ENCODE peak calls at places on chromosomes 12 and 14, in four cellular contexts. A is tibial nerve, G is brain microvascular endothelial cell, E is gastrocnemius medialis. F is an unnamed sample.

GRCh38 chr12:85278598-85279448 is 1.2 kb upstream of the ALX1 start:
- DNase-seq in A (no peak), G (no peak), E (no peak), F (peak)

GRCh38 chr12:4580165-4580773 is 18.3 kb downstream of the DYRK4 start:
- DNase-seq in A (no peak), G (no peak), E (no peak), F (no peak)

GRCh38 chr12:8709124-8709830 is 11.5 kb downstream of the RIMKLB start:
- DNase-seq in A (no peak), G (no peak), E (peak), F (no peak)

GRCh38 chr14:54410215-54410614 is 13.4 kb downstream of the CDKN3 start:
- DNase-seq in A (no peak), G (no peak), E (no peak), F (no peak)

GRCh38 chr12:97556201-97556824 is 93.7 kb downstream of the RMST start:
- DNase-seq in A (no peak), G (no peak), E (no peak), F (no peak)

GRCh38 chr14:97109234-97109633 is 312.1 kb downstream of the VRK1 start:
- DNase-seq in A (no peak), G (no peak), E (no peak), F (no peak)

GRCh38 chr12:40336573-40337199 is 111.9 kb downstream of the LRRK2 start:
- DNase-seq in A (no peak), G (no peak), E (no peak), F (no peak)

GRCh38 chr12:70971395-70971794 is 50.9 kb upstream of the PTPRR start:
- DNase-seq in A (no peak), G (no peak), E (no peak), F (no peak)

GRCh38 chr14:93132472-93133065 is 16.8 kb upstream of the ITPK1 start:
- DNase-seq in A (no peak), G (peak), E (no peak), F (no peak)

GRCh38 chr12:41014643-41015020 is 173.5 kb upstream of the PDZRN4 start:
- DNase-seq in A (no peak), G (peak), E (no peak), F (no peak)

GRCh38 chr12:30694971-30695326 is 720 bp downstream of the IPO8 start:
- DNase-seq in A (no peak), G (no peak), E (peak), F (no peak)

GRCh38 chr12:86838709-86839108 is 582.5 kb upstream of the MGAT4C start:
- DNase-seq in A (no peak), G (no peak), E (no peak), F (no peak)

GRCh38 chr12:89693639-89694202 is 14.9 kb downstream of the ATP2B1 start:
- DNase-seq in A (no peak), G (no peak), E (no peak), F (no peak)
- H3K4me3 ChIP-seq in A (no peak), G (no peak), E (no peak), F (no peak)

GRCh38 chr12:106327256-106327852 is 24.8 kb downstream of the TCP11L2 start:
- DNase-seq in A (no peak), G (no peak), E (no peak), F (no peak)
- TF ChIP-seq CTCF in A (no peak), G (no peak), E (no peak), F (no peak)

DNA sequence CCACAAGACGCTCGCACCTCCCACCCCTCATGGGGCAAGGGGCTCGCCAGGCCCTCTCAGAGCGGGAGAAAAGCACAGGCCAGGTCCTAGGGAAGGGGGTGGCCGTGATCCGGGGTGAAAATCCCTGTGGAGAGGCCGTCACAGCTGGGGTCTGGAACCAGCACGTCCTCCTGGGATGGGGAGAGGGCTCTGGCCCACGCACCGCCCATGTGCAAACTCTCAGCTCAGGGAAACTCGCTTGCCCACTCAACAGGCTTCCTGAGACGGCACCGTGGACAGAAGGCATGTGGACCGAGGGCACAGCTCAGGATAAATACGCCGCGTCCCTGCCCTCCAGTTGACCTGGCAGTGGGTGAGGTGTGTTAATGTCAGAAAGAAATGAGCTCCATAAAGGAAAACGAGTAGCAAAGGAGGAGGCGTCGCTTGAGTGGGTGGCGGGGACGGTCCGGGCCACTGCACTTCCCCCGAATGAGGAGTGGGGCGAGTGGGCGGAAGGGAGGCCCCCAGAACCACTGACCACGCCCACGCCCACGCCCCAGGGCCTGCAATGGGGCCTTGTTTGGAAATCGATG is 57.6 kb upstream of the GALNT9 start:
- DNase-seq in A (no peak), G (no peak), E (no peak), F (no peak)
- H3K4me3 ChIP-seq in A (no peak), G (no peak), E (no peak), F (no peak)

DNA sequence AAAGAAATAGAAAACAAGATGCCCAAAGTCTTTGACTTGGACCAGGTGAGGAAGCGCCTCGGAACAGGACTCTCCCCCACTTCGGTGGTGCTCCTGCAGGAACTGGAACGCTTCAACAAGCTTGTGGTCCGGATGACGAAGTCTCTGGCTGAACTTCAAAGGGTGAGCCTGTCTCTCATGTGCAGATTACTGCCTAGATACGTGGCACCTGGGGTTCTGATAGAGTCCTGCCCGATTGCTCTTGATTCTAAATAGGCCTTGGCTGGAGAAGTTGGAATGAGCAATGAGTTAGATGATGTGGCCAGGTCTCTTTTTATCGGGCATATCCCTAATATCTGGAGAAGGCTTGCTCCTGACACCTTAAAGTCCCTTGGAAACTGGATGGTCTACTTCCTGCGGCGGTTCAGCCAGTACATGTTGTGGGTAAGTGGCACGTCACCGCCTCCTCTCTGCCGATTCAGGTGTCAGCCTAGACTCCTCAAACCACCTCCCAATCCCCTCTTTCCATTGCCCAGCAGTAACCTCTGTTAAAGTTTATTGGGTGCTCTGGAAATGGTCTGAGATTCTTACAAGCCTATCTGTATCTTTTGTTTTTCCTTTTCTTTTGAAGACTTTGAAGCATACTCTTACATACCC is 40.8 kb downstream of the CCDC92 start:
- DNase-seq in A (no peak), G (no peak), E (no peak), F (no peak)
- TF ChIP-seq CTCF in A (no peak), G (no peak), E (no peak), F (no peak)

DNA sequence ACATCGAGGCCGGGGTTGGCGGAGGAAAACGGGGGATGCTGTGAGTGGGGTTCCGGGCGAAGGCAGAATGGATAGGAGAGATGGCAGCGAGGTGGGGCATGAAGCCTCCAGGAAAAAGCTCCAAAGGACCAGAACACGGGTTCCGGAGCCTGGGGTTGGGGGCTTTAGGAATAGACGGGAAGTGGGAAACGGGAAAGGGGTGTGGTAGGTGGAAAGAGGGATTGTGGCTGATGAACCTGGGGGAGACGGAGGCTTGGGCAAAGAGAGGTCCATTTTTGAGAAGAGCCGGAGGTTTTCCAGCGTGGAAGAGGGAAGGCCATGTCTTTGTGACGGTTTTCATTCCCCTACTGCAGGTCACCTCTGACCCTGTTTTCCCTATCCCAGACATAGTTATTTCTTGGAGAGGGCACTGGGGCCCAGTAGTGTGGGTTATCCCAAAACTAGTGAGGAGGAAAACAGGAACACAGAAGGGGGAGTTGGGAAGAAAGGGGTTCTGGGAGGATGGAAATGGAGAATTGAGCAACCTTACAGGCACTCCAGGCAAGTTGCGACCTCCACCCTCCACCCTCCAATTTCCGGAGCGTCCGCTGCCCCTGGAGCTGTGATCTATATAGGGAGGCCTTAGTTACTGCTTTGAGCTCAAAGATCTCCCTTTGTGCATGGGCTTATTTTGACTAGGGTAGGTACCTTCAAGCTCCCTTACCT is 1.1 kb downstream of the ATN1 start:
- DNase-seq in A (no peak), G (no peak), E (no peak), F (no peak)
- H3K4me3 ChIP-seq in A (peak), G (peak), E (peak), F (peak)

GRCh38 chr12:6407206-6407954 is 23.4 kb downstream of the LTBR start:
- DNase-seq in A (no peak), G (no peak), E (no peak), F (no peak)

GRCh38 chr12:6399884-6400670 is 16.1 kb downstream of the LTBR start:
- DNase-seq in A (no peak), G (no peak), E (no peak), F (no peak)

GRCh38 chr12:6405963-6406362 is 22.0 kb downstream of the LTBR start:
- DNase-seq in A (no peak), G (no peak), E (no peak), F (no peak)

GRCh38 chr12:6404390-6404789 is 20.4 kb downstream of the LTBR start:
- DNase-seq in A (no peak), G (no peak), E (no peak), F (no peak)
- TF ChIP-seq CTCF in A (no peak), G (no peak), E (no peak), F (no peak)

DNA sequence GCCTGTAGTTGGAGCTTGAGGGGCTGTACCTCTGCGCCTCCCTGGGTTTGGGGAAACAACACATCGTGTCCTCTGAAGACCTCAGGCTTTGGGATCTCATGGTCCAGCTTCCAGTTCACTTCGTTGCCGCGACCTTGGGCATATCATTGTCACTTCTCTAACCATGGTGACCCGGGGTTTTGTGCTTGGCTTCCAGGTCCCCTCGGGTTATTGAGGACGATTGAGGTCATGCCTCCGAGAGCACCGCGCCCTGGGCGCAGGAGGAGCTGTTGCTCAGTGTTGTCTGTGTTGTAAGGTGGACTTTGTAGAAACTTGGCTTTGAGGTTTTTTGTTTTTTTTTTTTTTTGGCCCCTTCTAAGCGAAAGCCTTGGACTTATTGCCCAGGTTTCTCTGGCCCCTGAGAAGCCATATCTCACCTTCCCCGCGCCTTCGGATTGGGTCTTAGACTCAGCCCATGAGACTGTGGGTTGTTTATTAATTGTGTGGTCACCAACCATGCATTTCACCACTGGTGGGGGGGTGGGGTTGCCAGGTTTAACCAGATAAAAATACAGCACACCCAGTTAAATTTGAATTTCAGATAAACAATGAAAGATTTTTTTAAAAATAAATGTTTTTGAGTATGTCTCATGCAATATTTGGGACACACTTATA is 2.6 kb downstream of the BCL7A start:
- DNase-seq in A (no peak), G (no peak), E (peak), F (no peak)
- H3K4me3 ChIP-seq in A (peak), G (peak), E (peak), F (no peak)

GRCh38 chr12:67148265-67148664 is 120.9 kb upstream of the CAND1 start:
- DNase-seq in A (no peak), G (no peak), E (no peak), F (no peak)

GRCh38 chr12:67151891-67152290 is 117.3 kb upstream of the CAND1 start:
- DNase-seq in A (no peak), G (no peak), E (no peak), F (no peak)

GRCh38 chr12:67145692-67146091 is 123.5 kb upstream of the CAND1 start:
- DNase-seq in A (no peak), G (no peak), E (no peak), F (no peak)

GRCh38 chr12:67147030-67147429 is 122.1 kb upstream of the CAND1 start:
- DNase-seq in A (no peak), G (no peak), E (no peak), F (no peak)

GRCh38 chr12:67147447-67147846 is 121.7 kb upstream of the CAND1 start:
- DNase-seq in A (no peak), G (no peak), E (no peak), F (no peak)
- TF ChIP-seq CTCF in A (no peak), G (no peak), E (no peak), F (no peak)

DNA sequence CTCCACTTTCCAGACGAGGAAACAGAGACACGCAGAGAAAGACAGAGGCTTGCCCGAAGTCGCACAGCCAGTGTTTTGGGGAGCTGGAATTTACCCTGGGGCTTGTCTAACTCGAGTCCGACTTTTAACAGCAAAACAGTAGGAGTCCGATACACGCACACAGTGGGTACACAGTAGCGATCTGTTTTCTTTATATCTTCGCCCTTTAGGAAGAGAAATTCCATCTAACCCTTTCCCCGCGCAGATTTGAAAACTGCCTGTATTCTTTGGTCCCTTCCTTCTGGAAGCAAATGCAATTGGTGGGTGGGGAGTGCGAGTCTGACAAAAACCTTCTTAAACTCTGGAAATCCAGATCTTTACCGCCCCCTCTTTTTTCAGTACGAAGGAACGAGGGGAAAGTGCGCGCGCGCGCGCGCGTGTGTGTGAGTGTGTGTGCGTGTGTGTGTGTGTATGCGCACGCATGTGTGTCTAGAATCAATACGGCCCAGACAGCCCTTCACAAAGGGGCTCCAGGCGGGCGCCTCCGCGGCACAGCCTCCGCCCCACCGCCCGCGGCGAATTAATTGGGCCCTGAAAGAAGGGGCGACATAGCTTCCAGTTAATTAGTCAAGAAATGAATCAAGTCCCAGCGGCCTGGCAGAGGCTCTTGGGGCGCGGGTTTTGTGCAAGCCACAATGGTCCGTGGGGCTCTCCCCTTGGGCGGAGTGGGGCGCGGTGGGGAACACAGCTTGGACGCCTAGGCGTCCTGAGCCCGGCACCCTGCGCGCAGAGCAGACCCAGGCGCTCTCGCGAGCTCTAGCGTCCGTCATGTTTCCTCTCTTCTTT is 14.0 kb upstream of the TBX3 start:
- DNase-seq in A (no peak), G (no peak), E (no peak), F (no peak)
- H3K4me3 ChIP-seq in A (no peak), G (peak), E (no peak), F (no peak)

GRCh38 chr12:109951136-109951535 is 45.0 kb downstream of the GIT2 start:
- DNase-seq in A (no peak), G (peak), E (no peak), F (no peak)

GRCh38 chr12:109952873-109953272 is 43.3 kb downstream of the GIT2 start:
- DNase-seq in A (no peak), G (no peak), E (peak), F (no peak)

GRCh38 chr12:109950625-109951024 is 45.5 kb downstream of the GIT2 start:
- DNase-seq in A (no peak), G (no peak), E (no peak), F (no peak)

GRCh38 chr12:109952160-109952858 is 43.9 kb downstream of the GIT2 start:
- DNase-seq in A (no peak), G (no peak), E (no peak), F (no peak)

GRCh38 chr12:109951751-109952150 is 44.4 kb downstream of the GIT2 start:
- DNase-seq in A (no peak), G (peak), E (peak), F (no peak)
- TF ChIP-seq CTCF in A (no peak), G (peak), E (no peak), F (no peak)